ENCODE peak calls at places on chromosomes 6 and 20, in five cellular contexts. I, V, G, K and Z are unnamed samples. For H3K4me1, the result is how much of the 10 kb centered on the place peaks cover.

GRCh38 chr6:446418-447366 is 55.1 kb downstream of the IRF4 start:
- DNase-seq in I (no peak), V (no peak), K (no peak), G (no peak), Z (peak)

GRCh38 chr20:24148372-24148771 is 159.8 kb upstream of the GGTLC1 start:
- DNase-seq in I (no peak), G (no peak), K (no peak), V (peak), Z (no peak)

GRCh38 chr6:31285496-31285895 is 13.6 kb upstream of the HLA-C start:
- DNase-seq in K (no peak), I (no peak), V (no peak), G (no peak), Z (no peak)

GRCh38 chr6:13614126-13614925 is 809 bp upstream of the NOL7 start:
- DNase-seq in K (no peak), V (peak), G (no peak), I (no peak), Z (peak)

GRCh38 chr6:138307816-138308727 is 69.6 kb upstream of the SMIM28 start:
- DNase-seq in G (no peak), V (peak), I (no peak), K (no peak), Z (no peak)

GRCh38 chr6:42742116-42742894 is 3.6 kb downstream of the TBCC start:
- DNase-seq in K (no peak), V (peak), I (peak), G (peak), Z (peak)

GRCh38 chr6:90107721-90108364 is 188.8 kb downstream of the BACH2 start:
- DNase-seq in I (no peak), K (no peak), V (no peak), G (peak), Z (no peak)

GRCh38 chr20:24303393-24303792 is 166.0 kb upstream of the SYNDIG1 start:
- DNase-seq in I (no peak), K (peak), G (no peak), V (no peak), Z (peak)

GRCh38 chr20:14207591-14207990 is 129.8 kb downstream of the FLRT3 start:
- DNase-seq in G (no peak), K (peak), V (no peak), I (no peak), Z (no peak)

GRCh38 chr20:10864076-10864672 is 190.4 kb upstream of the JAG1 start:
- DNase-seq in V (peak), G (peak), I (no peak), K (no peak), Z (peak)

GRCh38 chr20:10863337-10864060 is 189.7 kb upstream of the JAG1 start:
- DNase-seq in K (peak), V (peak), I (peak), G (peak), Z (peak)

GRCh38 chr20:10861619-10862018 is 187.8 kb upstream of the JAG1 start:
- DNase-seq in V (peak), I (no peak), K (no peak), G (peak), Z (peak)

GRCh38 chr20:10857362-10858070 is 183.7 kb upstream of the JAG1 start:
- DNase-seq in G (peak), V (peak), I (peak), K (peak), Z (peak)

DNA sequence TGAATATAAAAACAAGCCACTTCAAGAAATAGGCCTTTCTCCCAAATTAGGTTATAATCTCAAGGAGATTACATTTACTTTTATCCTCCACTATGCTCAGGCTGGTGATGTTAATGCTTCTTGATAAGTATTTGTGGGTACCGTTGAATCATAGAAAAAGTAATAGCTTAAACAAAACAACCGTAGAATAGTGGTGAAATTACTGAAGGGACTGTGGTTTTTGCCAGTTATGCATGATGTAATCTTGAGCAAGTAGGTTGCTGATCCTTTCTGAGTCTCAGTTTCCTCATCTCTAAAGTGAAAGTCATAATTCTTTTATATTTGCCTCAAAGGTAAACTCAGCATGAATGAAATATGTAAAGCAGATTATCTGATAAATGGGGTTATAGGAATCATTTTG is 187.3 kb upstream of the JAG1 start:
- DNase-seq in K (no peak), V (peak), G (peak), I (peak), Z (peak)
- H3K4me1 ChIP-seq in K (under half), V (under half), G (under half), I (under half), Z (half or more)

GRCh38 chr20:40304119-40304518 is 384.9 kb downstream of the MAFB start:
- DNase-seq in I (no peak), G (no peak), V (no peak), K (peak), Z (no peak)
- H3K9ac ChIP-seq in I (no peak), G (no peak), V (no peak), K (no peak), Z (no peak)

DNA sequence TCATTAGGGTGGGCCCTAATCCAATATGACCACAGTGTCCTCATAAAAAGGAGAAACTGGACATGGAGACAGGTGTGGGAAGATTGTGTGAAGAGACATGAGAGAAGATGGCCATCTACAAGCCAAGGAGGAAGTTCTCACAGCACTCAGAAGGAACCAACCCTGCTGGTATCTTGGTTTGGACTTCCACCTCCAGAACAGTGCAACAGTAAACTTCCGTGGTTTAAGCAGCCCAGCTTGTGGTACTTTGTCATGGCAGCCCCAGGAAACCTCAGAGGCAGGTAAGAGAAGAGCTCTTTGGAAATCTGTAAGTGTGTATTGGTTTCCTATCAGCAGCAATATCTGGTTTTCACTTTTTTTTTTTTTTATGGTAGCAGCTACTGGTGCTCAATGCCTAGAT is 16.5 kb upstream of the CNKSR3 start:
- DNase-seq in K (no peak), G (no peak), I (no peak), V (no peak), Z (no peak)
- H3K4me1 ChIP-seq in K (under half), G (under half), I (under half), V (under half), Z (under half)

GRCh38 chr20:26277339-26277738 is 580.7 kb upstream of the ZNF337 start:
- DNase-seq in I (no peak), K (no peak), G (no peak), V (no peak), Z (no peak)

GRCh38 chr20:26279224-26279623 is 582.6 kb upstream of the ZNF337 start:
- DNase-seq in G (no peak), V (no peak), I (no peak), K (no peak), Z (no peak)

DNA sequence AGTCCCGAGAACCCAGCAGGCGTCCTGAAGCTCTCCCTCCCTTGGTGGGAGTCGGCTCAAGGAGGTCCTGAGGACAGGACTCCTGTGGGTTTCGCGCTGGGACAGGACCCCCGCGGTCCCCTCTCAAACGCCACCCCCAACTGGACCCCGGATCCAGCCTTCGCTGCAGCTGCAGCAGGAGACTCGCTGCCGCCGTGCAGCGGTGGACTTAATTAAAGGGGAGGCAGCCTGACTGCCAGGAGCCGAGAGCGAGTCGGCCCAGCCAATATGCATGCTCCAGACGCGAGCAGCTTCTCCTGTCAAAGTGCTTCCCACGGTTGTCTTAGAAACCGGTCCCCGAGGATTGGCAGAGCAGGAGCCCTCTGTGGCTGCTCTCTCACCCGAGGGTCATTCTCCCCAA is 580.2 kb upstream of the ZNF337 start:
- DNase-seq in K (peak), I (no peak), V (peak), G (peak), Z (no peak)
- H3K9ac ChIP-seq in K (no peak), I (no peak), V (no peak), G (no peak), Z (no peak)

GRCh38 chr6:7912736-7913517 is 2.3 kb upstream of the TXNDC5 start:
- DNase-seq in V (no peak), I (no peak), G (no peak), K (no peak), Z (no peak)

GRCh38 chr6:7912024-7912423 is 1.4 kb upstream of the TXNDC5 start:
- DNase-seq in K (no peak), I (no peak), G (no peak), V (no peak), Z (no peak)

GRCh38 chr6:7914991-7915789 is 4.6 kb upstream of the TXNDC5 start:
- DNase-seq in K (no peak), V (peak), G (no peak), I (peak), Z (no peak)

GRCh38 chr6:7916959-7917358 is 6.4 kb upstream of the TXNDC5 start:
- DNase-seq in G (no peak), I (no peak), V (no peak), K (no peak), Z (no peak)

DNA sequence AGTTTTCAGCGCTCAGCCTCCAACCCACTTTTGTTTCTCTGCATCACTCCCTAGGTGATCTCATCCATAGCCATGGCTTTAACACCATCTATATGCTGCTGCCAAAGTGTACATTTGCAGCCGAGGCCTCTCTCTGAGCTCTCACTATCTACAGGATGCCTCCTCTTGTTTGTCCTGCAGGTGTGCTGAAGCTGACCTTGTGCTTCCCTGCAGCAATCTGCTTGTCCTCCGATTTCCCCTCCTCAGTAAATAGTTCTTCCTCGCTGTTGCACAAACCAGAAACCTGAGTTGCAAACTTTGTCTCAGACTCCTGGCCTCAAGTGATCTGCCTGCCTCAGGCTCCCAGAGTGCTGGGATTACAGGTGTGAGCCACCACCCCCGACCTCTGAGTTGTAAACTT is 3.7 kb upstream of the TXNDC5 start:
- DNase-seq in V (no peak), I (no peak), G (no peak), K (no peak), Z (no peak)
- H3K4me1 ChIP-seq in V (under half), I (under half), G (under half), K (under half), Z (under half)

GRCh38 chr20:49615401-49616153 is 47.6 kb upstream of the PTGIS start:
- DNase-seq in G (no peak), V (no peak), I (no peak), K (no peak), Z (peak)
- H3K9ac ChIP-seq in G (no peak), V (no peak), I (no peak), K (no peak), Z (no peak)

GRCh38 chr6:165663283-165663735 is 268 bp upstream of the PDE10A start:
- DNase-seq in K (peak), V (peak), G (peak), I (peak), Z (peak)
- H3K4me1 ChIP-seq in K (under half), V (under half), G (under half), I (under half), Z (under half)

GRCh38 chr6:158852312-158853071 is 33.3 kb upstream of the EZR start:
- DNase-seq in G (peak), V (peak), I (no peak), K (no peak), Z (no peak)
- H3K9ac ChIP-seq in G (peak), V (no peak), I (no peak), K (no peak), Z (peak)